ENCODE peak calls at places on chromosomes 1 and 21, in four cellular contexts. M is CD4-positive, alpha-beta T cell; I is BJ; W is Panc1. B is an unnamed sample.

GRCh38 chr1:164637461-164638375 is 78.7 kb downstream of the PBX1 start:
- DNase-seq in W (no peak), I (peak), M (no peak), B (no peak)

GRCh38 chr1:240138867-240139266 is 47.2 kb downstream of the FMN2 start:
- DNase-seq in M (no peak), I (no peak), W (no peak), B (no peak)

GRCh38 chr1:243493156-243494129 is 237.6 kb downstream of the SDCCAG8 start:
- DNase-seq in M (no peak), I (no peak), W (no peak), B (no peak)

GRCh38 chr1:55262822-55263221 is 47.7 kb upstream of the USP24 start:
- DNase-seq in W (no peak), I (no peak), M (no peak), B (no peak)

GRCh38 chr1:33390550-33390949 is 40.3 kb downstream of the PHC2 start:
- DNase-seq in W (no peak), I (peak), M (no peak), B (no peak)

GRCh38 chr1:230084408-230085177 is 17.6 kb downstream of the GALNT2 start:
- DNase-seq in I (peak), M (no peak), W (peak), B (no peak)

GRCh38 chr21:15560383-15561056 is 169.3 kb upstream of the USP25 start:
- DNase-seq in I (no peak), M (no peak), W (no peak), B (no peak)

GRCh38 chr1:65310078-65310587 is 790 bp downstream of the DNAJC6 start:
- DNase-seq in W (no peak), M (no peak), I (no peak), B (no peak)

GRCh38 chr21:28832013-28832714 is 160.5 kb downstream of the LTN1 start:
- DNase-seq in M (no peak), I (no peak), W (peak), B (no peak)

GRCh38 chr1:168470821-168471473 is 72.8 kb downstream of the XCL2 start:
- DNase-seq in W (peak), M (no peak), I (peak), B (no peak)

GRCh38 chr1:241639653-241640148 is 468 bp downstream of the CHML start:
- DNase-seq in W (no peak), M (peak), I (no peak), B (peak)

GRCh38 chr1:10682449-10683365 is 113.7 kb downstream of the CASZ1 start:
- DNase-seq in W (no peak), M (no peak), I (no peak), B (no peak)

GRCh38 chr1:214446772-214447556 is 104.4 kb downstream of the PTPN14 start:
- DNase-seq in M (no peak), I (peak), W (peak), B (no peak)

GRCh38 chr1:42975561-42976225 is 17.0 kb upstream of the SLC2A1 start:
- DNase-seq in M (no peak), I (no peak), W (no peak), B (no peak)

GRCh38 chr1:41734201-41734915 is 184.4 kb downstream of the HIVEP3 start:
- DNase-seq in I (no peak), W (no peak), M (no peak), B (no peak)

GRCh38 chr1:99731384-99731783 is 35.1 kb downstream of the FRRS1 start:
- DNase-seq in I (no peak), M (no peak), W (no peak), B (no peak)

GRCh38 chr1:175126347-175126746 is 58.7 kb downstream of the TNN start:
- DNase-seq in M (no peak), I (no peak), W (no peak), B (no peak)

GRCh38 chr1:206753141-206753540 is 17.4 kb upstream of the IL19 start:
- DNase-seq in W (no peak), M (no peak), I (peak), B (no peak)

GRCh38 chr1:42013881-42014470 is 95.3 kb upstream of the HIVEP3 start:
- DNase-seq in I (no peak), M (no peak), W (no peak), B (no peak)

GRCh38 chr1:74674278-74675048 is 871 bp upstream of the ERICH3 start:
- DNase-seq in I (no peak), W (no peak), M (no peak), B (no peak)

GRCh38 chr1:55067022-55067781 is 27.9 kb downstream of the PCSK9 start:
- DNase-seq in M (no peak), I (no peak), W (no peak), B (no peak)

GRCh38 chr1:22245716-22246115 is 102.8 kb upstream of the WNT4 start:
- DNase-seq in W (no peak), I (no peak), M (no peak), B (no peak)

GRCh38 chr1:90821152-90821792 is 104.2 kb upstream of the BARHL2 start:
- DNase-seq in I (no peak), W (no peak), M (no peak), B (no peak)

GRCh38 chr1:117537291-117537920 is 68.4 kb upstream of the TENT5C start:
- DNase-seq in M (no peak), I (no peak), W (no peak), B (no peak)

GRCh38 chr1:93180723-93181613 is at the start of gene CCDC18:
- DNase-seq in I (no peak), W (no peak), M (peak), B (peak)

GRCh38 chr1:40276122-40276521 is 18.1 kb downstream of the ZMPSTE24 start:
- DNase-seq in I (no peak), M (no peak), W (no peak), B (no peak)

GRCh38 chr1:63882048-63882704 is 108.4 kb downstream of the ROR1 start:
- DNase-seq in W (no peak), I (no peak), M (no peak), B (no peak)

GRCh38 chr1:76238094-76238551 is 163.6 kb downstream of the ST6GALNAC3 start:
- DNase-seq in W (no peak), M (no peak), I (no peak), B (no peak)

GRCh38 chr1:9500756-9501754 is 38.2 kb upstream of the SLC25A33 start:
- DNase-seq in M (no peak), I (no peak), W (no peak), B (no peak)

GRCh38 chr21:23939369-23940065 is 1667.8 kb downstream of the MRPL39 start:
- DNase-seq in W (no peak), I (no peak), M (no peak), B (no peak)

GRCh38 chr21:23930565-23930964 is 1676.7 kb downstream of the MRPL39 start:
- DNase-seq in W (no peak), I (no peak), M (no peak), B (no peak)

GRCh38 chr21:23936991-23937390 is 1670.3 kb downstream of the MRPL39 start:
- DNase-seq in M (no peak), W (no peak), I (no peak), B (no peak)

GRCh38 chr21:23936224-23936623 is 1671.1 kb downstream of the MRPL39 start:
- DNase-seq in I (no peak), M (no peak), W (no peak), B (no peak)
- TF ChIP-seq CTCF in I (no peak), M (no peak), W (peak), B (peak)

GRCh38 chr1:202146279-202146678 is 1.7 kb upstream of the ARL8A start:
- DNase-seq in I (no peak), W (no peak), M (no peak), B (no peak)

GRCh38 chr1:202143768-202144509 is 598 bp downstream of the ARL8A start:
- DNase-seq in M (no peak), W (no peak), I (no peak), B (peak)

GRCh38 chr1:202145325-202146140 is 996 bp upstream of the ARL8A start:
- DNase-seq in W (no peak), M (no peak), I (no peak), B (peak)

GRCh38 chr1:202143011-202143767 is 1.3 kb downstream of the ARL8A start:
- DNase-seq in M (no peak), W (no peak), I (no peak), B (peak)

DNA sequence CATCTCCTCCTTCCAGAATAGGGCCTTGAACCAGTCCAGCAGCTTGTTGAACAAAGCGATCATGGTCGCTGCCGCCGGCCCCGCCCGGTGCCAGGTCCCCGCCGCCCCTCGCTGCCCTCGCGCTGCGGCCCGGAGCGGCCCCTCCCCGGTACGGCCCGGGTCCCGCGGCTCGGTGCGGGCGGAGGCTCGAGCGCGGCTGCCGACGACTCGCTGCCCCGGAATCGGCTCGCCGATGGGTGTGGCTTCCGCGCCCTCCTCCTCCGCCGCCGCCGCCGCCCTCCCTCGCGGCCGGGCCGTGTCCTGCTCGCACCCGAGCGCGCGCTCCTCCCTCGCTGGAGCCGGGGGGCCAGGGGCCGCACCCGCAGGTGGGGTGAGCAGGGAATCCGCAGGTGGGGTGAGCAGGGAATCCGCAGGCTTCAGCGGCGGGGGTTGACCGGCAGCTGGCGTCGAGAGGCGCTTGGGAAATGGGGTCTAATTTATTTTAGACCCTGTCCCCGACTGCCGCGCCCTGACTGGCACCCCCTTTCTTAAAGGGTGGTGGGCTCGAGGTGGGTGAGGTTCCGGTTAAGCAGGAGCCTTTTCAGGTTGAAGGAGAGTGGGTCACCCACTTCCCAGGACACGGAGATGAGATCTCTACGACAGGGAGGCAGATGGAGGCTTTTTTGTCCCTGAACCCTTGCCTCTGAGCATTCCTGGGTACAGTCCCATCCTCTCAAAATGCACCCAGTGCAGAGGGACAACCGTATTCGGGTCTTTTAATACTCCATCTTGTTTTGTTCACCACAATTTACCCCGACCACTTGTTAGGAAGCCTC is at the start of gene ARL8A:
- DNase-seq in M (peak), W (no peak), I (no peak), B (peak)
- TF ChIP-seq CTCF in M (no peak), W (no peak), I (no peak), B (no peak)

GRCh38 chr1:34597877-34598514 is 156.9 kb upstream of the GJB5 start:
- DNase-seq in M (peak), W (peak), I (no peak), B (peak)
- TF ChIP-seq CTCF in M (peak), W (peak), I (peak), B (peak)

GRCh38 chr1:155880251-155880650 is 20.9 kb downstream of the SYT11 start:
- DNase-seq in W (no peak), M (no peak), I (no peak), B (no peak)
- TF ChIP-seq CTCF in W (no peak), M (no peak), I (no peak), B (no peak)

DNA sequence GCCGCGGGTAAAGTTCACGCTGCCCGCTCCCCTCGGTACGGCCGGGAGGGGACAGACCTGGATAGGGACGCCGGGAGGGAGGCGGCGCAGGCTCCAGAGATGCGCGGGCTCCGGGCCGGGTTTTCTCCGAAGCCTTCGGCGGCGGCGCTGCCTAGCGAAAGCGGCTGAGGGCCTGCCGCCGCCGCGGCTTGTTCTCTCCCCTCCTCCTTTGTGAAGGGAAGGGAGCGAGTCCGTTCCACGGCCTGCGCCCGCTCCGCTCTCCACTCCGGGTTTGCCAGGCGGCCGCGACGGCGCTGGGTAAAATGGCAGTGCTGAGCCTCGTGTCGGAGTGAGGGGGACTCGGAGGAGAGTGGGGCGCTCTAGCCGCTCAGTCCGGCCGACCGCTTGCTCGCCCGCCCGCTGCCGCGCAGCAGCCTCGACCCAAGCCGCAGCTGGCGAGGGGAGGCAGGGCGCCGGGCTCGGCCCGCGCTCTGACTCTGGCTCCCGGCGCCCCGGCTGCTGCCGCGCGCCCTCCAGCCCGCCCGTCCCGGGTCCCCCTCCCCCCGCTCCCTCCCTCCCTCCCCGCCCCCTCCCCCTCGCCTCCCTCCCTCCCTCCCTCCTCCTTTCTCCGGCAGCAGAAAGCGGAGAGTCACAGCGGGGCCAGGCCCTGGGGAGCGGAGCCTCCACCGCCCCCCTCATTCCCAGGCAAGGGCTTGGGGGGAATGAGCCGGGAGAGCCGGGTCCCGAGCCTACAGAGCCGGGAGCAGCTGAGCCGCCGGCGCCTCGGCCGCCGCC is at the start of gene ARID1A:
- DNase-seq in W (peak), I (peak), M (peak), B (peak)
- TF ChIP-seq CTCF in W (peak), I (peak), M (no peak), B (no peak)

DNA sequence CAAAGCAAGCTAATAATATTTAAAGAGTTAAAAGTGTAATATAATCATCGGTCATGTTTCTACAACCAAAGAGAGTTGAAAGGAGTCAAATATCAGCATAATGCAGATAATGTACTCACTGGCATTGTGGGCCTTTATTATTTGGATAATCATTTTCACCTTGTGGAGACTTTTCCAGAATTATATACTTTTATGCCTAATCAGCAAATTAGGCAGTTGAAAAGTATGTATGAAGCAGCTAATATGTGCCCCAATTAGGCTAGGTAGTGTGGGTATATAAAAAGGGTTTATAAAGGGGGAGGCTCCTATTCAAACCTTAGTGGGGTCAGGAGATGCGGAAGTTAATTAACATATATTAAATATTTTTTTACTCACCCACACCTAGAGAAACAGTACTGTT is 102.8 kb upstream of the HNRNPU start:
- DNase-seq in M (no peak), I (no peak), W (no peak), B (no peak)
- TF ChIP-seq CTCF in M (no peak), I (no peak), W (no peak), B (no peak)